ENCODE peak calls at places on chromosomes 12 and 14, in six cellular contexts. One of them, this sample, is unnamed.

GRCh38 chr14:79643132-79643531 is 568.2 kb downstream of the DIO2 start:
- DNase-seq in A549: no peak
- DNase-seq in IMR-90: no peak
- DNase-seq in K562: no peak
- DNase-seq in GM12878: no peak
- DNase-seq in HEK293T: no peak
- DNase-seq in this sample: no peak

GRCh38 chr14:45891417-45892080 is 638.5 kb upstream of the MIS18BP1 start:
- DNase-seq in A549: no peak
- DNase-seq in IMR-90: no peak
- DNase-seq in K562: no peak
- DNase-seq in GM12878: no peak
- DNase-seq in HEK293T: peak; percentile 16
- DNase-seq in this sample: no peak

GRCh38 chr12:13229504-13229903 is 33.0 kb downstream of the EMP1 start:
- DNase-seq in A549: peak; percentile 21
- DNase-seq in IMR-90: no peak
- DNase-seq in K562: no peak
- DNase-seq in GM12878: no peak
- DNase-seq in HEK293T: no peak
- DNase-seq in this sample: no peak

GRCh38 chr14:101185081-101185835 is 281.7 kb upstream of the RTL1 start:
- DNase-seq in A549: no peak
- DNase-seq in IMR-90: no peak
- DNase-seq in K562: no peak
- DNase-seq in GM12878: no peak
- DNase-seq in HEK293T: no peak
- DNase-seq in this sample: no peak

GRCh38 chr14:52961060-52961639 is 10.3 kb upstream of the FERMT2 start:
- DNase-seq in A549: peak; percentile 80
- DNase-seq in IMR-90: peak; percentile 68
- DNase-seq in K562: peak; percentile 10
- DNase-seq in GM12878: peak; percentile 13
- DNase-seq in HEK293T: peak; percentile 74
- DNase-seq in this sample: peak; percentile 70

GRCh38 chr12:6620137-6620884 is 13.1 kb upstream of the CHD4 start:
- DNase-seq in A549: no peak
- DNase-seq in IMR-90: no peak
- DNase-seq in K562: no peak
- DNase-seq in GM12878: no peak
- DNase-seq in HEK293T: no peak
- DNase-seq in this sample: no peak

GRCh38 chr12:7937867-7938506 is 2.0 kb upstream of the SLC2A3 start:
- DNase-seq in A549: peak; percentile 49
- DNase-seq in IMR-90: no peak
- DNase-seq in K562: peak; percentile 24
- DNase-seq in GM12878: no peak
- DNase-seq in HEK293T: no peak
- DNase-seq in this sample: no peak

GRCh38 chr14:102111101-102111500 is 24.3 kb upstream of the HSP90AA1 start:
- DNase-seq in A549: no peak
- DNase-seq in IMR-90: no peak
- DNase-seq in K562: no peak
- DNase-seq in GM12878: no peak
- DNase-seq in HEK293T: no peak
- DNase-seq in this sample: no peak

GRCh38 chr14:36442824-36443241 is 77.2 kb downstream of the NKX2-1 start:
- DNase-seq in A549: no peak
- DNase-seq in IMR-90: no peak
- DNase-seq in K562: no peak
- DNase-seq in GM12878: no peak
- DNase-seq in HEK293T: no peak
- DNase-seq in this sample: no peak
- TF ChIP-seq BHLHE40 in A549: no peak
- TF ChIP-seq BHLHE40 in IMR-90: no peak
- TF ChIP-seq BHLHE40 in K562: no peak
- TF ChIP-seq BHLHE40 in GM12878: no peak
- TF ChIP-seq BHLHE40 in HEK293T: no peak
- TF ChIP-seq BHLHE40 in this sample: no peak

GRCh38 chr14:73771848-73772705 is 57.9 kb upstream of the PNMA1 start:
- DNase-seq in A549: no peak
- DNase-seq in IMR-90: peak; percentile 86
- DNase-seq in K562: peak; percentile 81
- DNase-seq in GM12878: peak; percentile 85
- DNase-seq in HEK293T: peak; percentile 46
- DNase-seq in this sample: peak; percentile 94
- TF ChIP-seq BHLHE40 in A549: no peak
- TF ChIP-seq BHLHE40 in IMR-90: peak; percentile 98
- TF ChIP-seq BHLHE40 in K562: peak; percentile 97
- TF ChIP-seq BHLHE40 in GM12878: peak; percentile 100
- TF ChIP-seq BHLHE40 in HEK293T: no peak
- TF ChIP-seq BHLHE40 in this sample: peak; percentile 99

GRCh38 chr14:81302613-81303012 is 81.9 kb upstream of the GTF2A1 start:
- DNase-seq in A549: peak; percentile 22
- DNase-seq in IMR-90: no peak
- DNase-seq in K562: peak; percentile 24
- DNase-seq in GM12878: no peak
- DNase-seq in HEK293T: peak; percentile 34
- DNase-seq in this sample: peak; percentile 27
- TF ChIP-seq BHLHE40 in A549: no peak
- TF ChIP-seq BHLHE40 in IMR-90: no peak
- TF ChIP-seq BHLHE40 in K562: no peak
- TF ChIP-seq BHLHE40 in GM12878: no peak
- TF ChIP-seq BHLHE40 in HEK293T: no peak
- TF ChIP-seq BHLHE40 in this sample: no peak

GRCh38 chr14:92471919-92472318 is 41.7 kb upstream of the RIN3 start:
- DNase-seq in A549: peak; percentile 79
- DNase-seq in IMR-90: peak; percentile 93
- DNase-seq in K562: no peak
- DNase-seq in GM12878: no peak
- DNase-seq in HEK293T: no peak
- DNase-seq in this sample: peak; percentile 73

GRCh38 chr14:92473947-92474535 is 39.5 kb upstream of the RIN3 start:
- DNase-seq in A549: peak; percentile 18
- DNase-seq in IMR-90: peak; percentile 16
- DNase-seq in K562: no peak
- DNase-seq in GM12878: no peak
- DNase-seq in HEK293T: no peak
- DNase-seq in this sample: no peak

GRCh38 chr14:92475037-92475436 is 38.5 kb upstream of the RIN3 start:
- DNase-seq in A549: no peak
- DNase-seq in IMR-90: no peak
- DNase-seq in K562: no peak
- DNase-seq in GM12878: no peak
- DNase-seq in HEK293T: no peak
- DNase-seq in this sample: no peak

GRCh38 chr14:92472860-92473259 is 40.7 kb upstream of the RIN3 start:
- DNase-seq in A549: no peak
- DNase-seq in IMR-90: no peak
- DNase-seq in K562: no peak
- DNase-seq in GM12878: no peak
- DNase-seq in HEK293T: no peak
- DNase-seq in this sample: no peak

GRCh38 chr14:92473261-92473946 is 40.2 kb upstream of the RIN3 start:
- DNase-seq in A549: peak; percentile 61
- DNase-seq in IMR-90: peak; percentile 75
- DNase-seq in K562: no peak
- DNase-seq in GM12878: no peak
- DNase-seq in HEK293T: no peak
- DNase-seq in this sample: peak; percentile 72
- TF ChIP-seq BHLHE40 in A549: no peak
- TF ChIP-seq BHLHE40 in IMR-90: no peak
- TF ChIP-seq BHLHE40 in K562: no peak
- TF ChIP-seq BHLHE40 in GM12878: no peak
- TF ChIP-seq BHLHE40 in HEK293T: no peak
- TF ChIP-seq BHLHE40 in this sample: peak; percentile 38